ENCODE peak calls at places on chromosomes 2 and 18, in seven cellular contexts. Q is A549, J is stomach, T is heart right ventricle, R is neuronal stem cell, X is HFF-Myc, H is iPS DF 6.9. N is an unnamed sample.

GRCh38 chr18:12948055-12948804 is 419 bp downstream of the SEH1L start:
- DNase-seq in Q (peak; percentile 53), J (peak; percentile 95), T (peak; percentile 95), R (no peak), X (peak; percentile 72), H (peak; percentile 64), N (peak; percentile 98)

GRCh38 chr18:28584726-28585125 is 407.8 kb upstream of the CDH2 start:
- DNase-seq in Q (no peak), J (no peak), T (no peak), R (peak; percentile 1), X (peak; percentile 66), H (peak; percentile 47), N (no peak)

GRCh38 chr2:203809084-203809521 is 58.5 kb upstream of the CTLA4 start:
- DNase-seq in Q (no peak), J (no peak), T (no peak), R (peak; percentile 29), X (no peak), H (no peak), N (no peak)

GRCh38 chr2:237603718-237604362 is 13.3 kb upstream of the RAB17 start:
- DNase-seq in Q (no peak), J (no peak), T (no peak), R (no peak), X (no peak), H (no peak), N (no peak)

GRCh38 chr2:117801826-117802225 is 12.7 kb upstream of the DDX18 start:
- DNase-seq in Q (no peak), J (no peak), T (no peak), R (no peak), X (no peak), H (no peak), N (no peak)

GRCh38 chr2:84879595-84880394 is 1.1 kb downstream of the TRABD2A start:
- DNase-seq in Q (no peak), J (no peak), T (no peak), R (no peak), X (no peak), H (no peak), N (no peak)

GRCh38 chr18:74230922-74231714 is 60.6 kb downstream of the CYB5A start:
- DNase-seq in Q (no peak), J (peak; percentile 80), T (no peak), R (no peak), X (no peak), H (no peak), N (no peak)

GRCh38 chr2:194549387-194549786 is 1107.6 kb upstream of the SLC39A10 start:
- DNase-seq in Q (no peak), J (no peak), T (no peak), R (no peak), X (no peak), H (no peak), N (no peak)

GRCh38 chr2:162368494-162368893 is 24.6 kb downstream of the GCA start:
- DNase-seq in Q (no peak), J (no peak), T (no peak), R (no peak), X (no peak), H (no peak), N (no peak)

GRCh38 chr2:161905389-161906046 is 168.5 kb downstream of the DPP4 start:
- DNase-seq in Q (no peak), J (no peak), T (no peak), R (no peak), X (no peak), H (no peak), N (no peak)

GRCh38 chr2:239187464-239188253 is 213.2 kb downstream of the HDAC4 start:
- DNase-seq in Q (no peak), J (peak; percentile 9), T (no peak), R (no peak), X (no peak), H (no peak), N (peak; percentile 55)

GRCh38 chr18:27750014-27750413 is 426.9 kb downstream of the CDH2 start:
- DNase-seq in Q (no peak), J (peak; percentile 45), T (no peak), R (peak; percentile 26), X (peak; percentile 21), H (peak; percentile 91), N (no peak)

DNA sequence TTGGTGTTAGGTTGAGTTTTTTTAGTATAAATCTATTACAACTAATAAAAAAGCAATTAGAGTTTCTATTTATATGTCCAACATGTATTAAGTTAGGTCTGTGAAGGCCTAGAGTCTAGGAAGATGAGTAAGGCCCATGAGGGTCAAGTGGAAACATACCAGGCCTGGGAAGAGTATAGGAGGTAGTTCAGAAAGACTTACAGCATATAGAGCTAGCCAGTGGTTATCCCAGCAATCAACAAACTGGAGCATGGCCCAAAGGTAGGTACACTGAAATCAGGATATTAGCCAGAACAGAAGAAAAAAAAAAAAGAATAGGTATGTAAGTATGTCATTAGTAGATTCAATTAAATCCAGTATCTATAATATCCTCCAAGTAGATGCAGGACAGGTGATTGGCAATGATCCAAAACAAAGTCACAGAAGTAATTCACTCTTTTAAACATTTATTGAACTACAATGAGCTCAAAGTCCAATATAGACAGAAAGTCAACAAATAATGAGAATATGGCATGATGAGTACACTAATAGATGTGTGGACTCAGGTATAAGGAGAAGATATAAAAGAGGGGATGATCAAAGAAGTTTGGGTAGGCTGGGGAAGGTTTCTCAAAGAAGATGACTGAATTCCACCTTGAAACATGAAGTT is 70.3 kb downstream of the IKZF2 start:
- DNase-seq in Q (no peak), J (no peak), T (no peak), R (no peak), X (no peak), H (no peak), N (no peak)
- H3K4me3 ChIP-seq in Q (no peak overlapping the region), J (no peak overlapping the region), T (no peak overlapping the region), R (no peak overlapping the region), X (no peak overlapping the region), H (no peak overlapping the region), N (no peak overlapping the region)

DNA sequence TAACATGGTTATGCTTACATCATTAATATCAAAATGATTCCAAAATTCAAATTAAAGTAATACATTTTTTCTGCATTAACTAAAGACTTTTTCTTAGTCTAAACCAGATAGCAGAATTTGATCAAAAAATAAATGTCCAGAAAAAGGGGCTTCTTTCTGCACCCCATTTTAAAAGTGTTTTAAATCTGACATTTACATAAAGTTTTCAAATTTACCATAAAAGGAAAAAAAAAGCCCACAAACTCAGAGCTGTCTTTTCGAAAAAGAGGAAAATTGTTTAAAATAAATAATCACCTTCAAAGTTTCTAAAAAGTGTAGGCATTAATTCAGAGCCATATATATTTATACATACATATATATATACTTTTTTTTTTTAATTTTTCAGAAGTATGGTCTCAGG is 1.5 kb downstream of the FASTKD1 start:
- DNase-seq in Q (no peak), J (no peak), T (no peak), R (no peak), X (no peak), H (no peak), N (no peak)
- H3K4me3 ChIP-seq in Q (peak overlapping the region; percentile 83), J (no peak overlapping the region), T (no peak overlapping the region), R (no peak overlapping the region), X (peak overlapping the region; percentile 80), H (no peak overlapping the region), N (no peak overlapping the region)

DNA sequence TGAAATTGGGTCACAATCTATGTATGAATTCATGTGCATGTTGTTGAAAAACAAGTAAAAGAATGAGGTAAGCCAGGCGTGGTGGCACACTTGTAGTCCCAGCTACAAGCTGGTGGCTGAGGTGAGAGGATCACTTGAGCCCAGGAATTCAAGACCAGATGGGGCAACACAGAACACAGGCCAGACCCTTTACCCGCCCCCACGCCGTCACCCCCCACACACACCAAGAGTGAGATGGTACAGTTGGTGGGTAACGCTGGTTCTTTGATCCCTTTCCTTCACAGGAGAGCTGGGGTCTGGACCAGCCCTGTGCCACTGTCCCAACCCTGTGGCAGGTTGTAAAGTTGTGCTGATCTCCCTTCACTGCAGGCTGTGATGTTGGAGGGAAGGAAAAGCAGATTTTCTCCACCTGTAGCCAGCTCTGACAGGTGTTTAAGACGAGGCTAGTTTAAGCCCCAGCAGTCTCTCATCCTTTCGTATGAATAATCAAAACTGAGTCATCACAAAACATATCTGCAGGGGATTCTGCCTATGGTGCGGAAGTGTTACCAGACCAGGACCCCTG is 13.6 kb downstream of the B3GNT2 start:
- DNase-seq in Q (no peak), J (no peak), T (no peak), R (no peak), X (no peak), H (no peak), N (no peak)
- H3K4me3 ChIP-seq in Q (no peak overlapping the region), J (no peak overlapping the region), T (no peak overlapping the region), R (no peak overlapping the region), X (no peak overlapping the region), H (no peak overlapping the region), N (no peak overlapping the region)

GRCh38 chr2:180901331-180901730 is 79.1 kb upstream of the UBE2E3 start:
- DNase-seq in Q (no peak), J (no peak), T (no peak), R (no peak), X (no peak), H (no peak), N (no peak)
- H3K4me3 ChIP-seq in Q (no peak overlapping the region), J (no peak overlapping the region), T (no peak overlapping the region), R (no peak overlapping the region), X (no peak overlapping the region), H (no peak overlapping the region), N (no peak overlapping the region)

GRCh38 chr2:27040282-27040681 is 7.5 kb downstream of the TMEM214 start:
- DNase-seq in Q (no peak), J (no peak), T (no peak), R (no peak), X (no peak), H (no peak), N (no peak)

GRCh38 chr2:27042159-27042661 is 9.3 kb upstream of the AGBL5 start:
- DNase-seq in Q (no peak), J (no peak), T (no peak), R (no peak), X (no peak), H (no peak), N (no peak)

GRCh38 chr2:27039871-27040270 is 7.1 kb downstream of the TMEM214 start:
- DNase-seq in Q (no peak), J (no peak), T (no peak), R (no peak), X (no peak), H (no peak), N (no peak)

GRCh38 chr2:27042985-27043634 is 8.4 kb upstream of the AGBL5 start:
- DNase-seq in Q (no peak), J (no peak), T (no peak), R (no peak), X (no peak), H (no peak), N (no peak)

DNA sequence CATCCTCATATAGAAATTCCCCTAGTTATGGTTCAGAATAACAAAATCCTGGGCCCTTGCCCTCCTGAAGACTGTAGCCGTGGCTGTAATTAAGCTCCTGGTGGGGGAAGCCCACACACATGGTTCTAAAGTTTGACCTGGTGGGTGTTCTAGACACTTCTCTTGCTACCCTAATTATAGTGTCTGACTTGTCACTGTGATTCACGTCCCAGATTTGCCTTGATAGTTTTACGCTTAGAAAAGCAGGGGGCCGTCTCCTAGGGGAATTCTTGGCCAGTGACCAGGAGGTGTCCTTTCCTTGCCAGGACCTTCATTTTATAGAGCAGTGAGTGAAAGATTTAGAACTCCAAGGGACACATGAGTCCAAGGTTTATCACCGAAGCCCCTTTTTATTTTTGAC is 8.9 kb downstream of the TMEM214 start:
- DNase-seq in Q (no peak), J (no peak), T (no peak), R (no peak), X (no peak), H (no peak), N (no peak)
- H3K4me3 ChIP-seq in Q (no peak overlapping the region), J (no peak overlapping the region), T (no peak overlapping the region), R (no peak overlapping the region), X (no peak overlapping the region), H (no peak overlapping the region), N (no peak overlapping the region)

N was measured in upper lobe of right lung.